ENCODE peak calls at places on chromosome 6, in four cellular contexts. D, H, T and B are unnamed samples.

GRCh38 chr6:142822882-142823578 is 121.9 kb downstream of the HIVEP2 start:
- DNase-seq in D (peak), H (no peak), T (peak), B (no peak)

GRCh38 chr6:11759995-11760394 is 18.6 kb downstream of the ADTRP start:
- DNase-seq in D (no peak), H (no peak), T (no peak), B (no peak)

GRCh38 chr6:156379946-156380707 is 397.1 kb upstream of the ARID1B start:
- DNase-seq in D (no peak), H (no peak), T (no peak), B (no peak)

GRCh38 chr6:137767931-137768690 is 98.9 kb upstream of the TNFAIP3 start:
- DNase-seq in D (no peak), H (no peak), T (no peak), B (no peak)

GRCh38 chr6:136085370-136086115 is 164.6 kb downstream of the MTFR2 start:
- DNase-seq in D (no peak), H (no peak), T (no peak), B (no peak)

GRCh38 chr6:130215526-130215925 is 7.2 kb downstream of the SAMD3 start:
- DNase-seq in D (no peak), H (no peak), T (peak), B (no peak)

GRCh38 chr6:7672066-7673062 is 53.5 kb upstream of the BMP6 start:
- DNase-seq in D (no peak), H (no peak), T (no peak), B (no peak)

GRCh38 chr6:157548635-157549467 is 167.9 kb downstream of the ZDHHC14 start:
- DNase-seq in D (no peak), H (no peak), T (peak), B (no peak)

GRCh38 chr6:130216630-130217029 is 6.1 kb downstream of the SAMD3 start:
- DNase-seq in D (no peak), H (no peak), T (no peak), B (no peak)

GRCh38 chr6:153231048-153231635 is 100.1 kb upstream of the RGS17 start:
- DNase-seq in D (peak), H (peak), T (peak), B (no peak)

GRCh38 chr6:88013015-88013414 is 34.6 kb upstream of the SPACA1 start:
- DNase-seq in D (no peak), H (no peak), T (no peak), B (no peak)

GRCh38 chr6:44247338-44248302 is 719 bp downstream of the HSP90AB1 start:
- DNase-seq in D (peak), H (peak), T (peak), B (no peak)
- H3K27ac ChIP-seq in D (peak), H (peak), T (peak), B (peak)

DNA sequence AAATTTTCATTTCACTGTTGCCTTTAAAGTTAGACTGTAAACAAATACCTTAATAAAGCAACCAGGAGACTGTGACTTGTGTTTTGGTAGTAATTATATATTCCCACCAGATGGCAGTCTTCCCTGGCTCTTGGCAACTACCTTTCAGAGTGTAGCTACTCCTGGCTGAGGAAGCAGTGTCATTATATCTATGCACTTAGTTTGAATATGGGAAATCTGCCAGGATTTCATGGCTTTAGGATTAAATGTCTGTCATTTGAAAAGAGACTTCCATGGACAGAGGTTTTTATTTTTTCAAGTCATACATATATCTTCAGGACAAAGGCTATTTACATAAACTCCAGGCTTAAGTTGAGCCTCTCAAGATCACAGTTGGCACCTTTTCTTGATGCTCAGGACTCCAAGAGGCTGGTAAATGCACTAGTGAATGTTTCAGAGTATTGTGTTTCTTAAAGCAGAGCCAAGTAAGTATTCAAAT is 160.1 kb downstream of the C6orf58 start:
- DNase-seq in D (peak), H (peak), T (no peak), B (no peak)
- TF ChIP-seq CTCF in D (peak), H (peak), T (peak), B (peak)

DNA sequence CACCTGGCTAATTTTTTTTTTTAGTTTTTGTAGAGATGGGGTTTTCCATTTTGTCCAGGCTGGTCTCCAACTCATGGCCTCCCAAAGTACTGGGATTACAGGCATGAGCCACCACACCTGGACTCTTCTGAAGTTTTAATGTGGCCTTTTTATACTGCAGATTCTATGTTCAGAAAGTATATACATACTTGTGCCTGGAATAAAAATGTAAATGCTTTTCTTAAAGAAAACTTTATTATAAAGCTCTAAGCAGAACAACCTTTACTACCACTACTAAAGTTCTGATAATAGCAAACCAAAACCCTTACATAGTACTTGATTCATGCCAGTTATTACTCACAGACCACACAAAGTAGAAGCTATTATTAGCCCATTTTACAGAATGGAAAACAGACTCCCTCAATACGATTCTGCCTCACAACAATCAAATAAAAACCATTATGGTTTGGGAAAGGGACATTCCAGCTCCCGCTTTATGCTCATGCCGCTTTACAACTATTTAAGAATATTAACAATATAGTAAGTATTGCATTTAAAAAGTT is 5.3 kb downstream of the PHIP start:
- DNase-seq in D (no peak), H (no peak), T (no peak), B (no peak)
- H3K27ac ChIP-seq in D (no peak), H (no peak), T (no peak), B (no peak)

GRCh38 chr6:28769626-28770402 is 154.0 kb downstream of the TRIM27 start:
- DNase-seq in D (peak), H (no peak), T (peak), B (no peak)
- TF ChIP-seq CTCF in D (peak), H (no peak), T (peak), B (no peak)

DNA sequence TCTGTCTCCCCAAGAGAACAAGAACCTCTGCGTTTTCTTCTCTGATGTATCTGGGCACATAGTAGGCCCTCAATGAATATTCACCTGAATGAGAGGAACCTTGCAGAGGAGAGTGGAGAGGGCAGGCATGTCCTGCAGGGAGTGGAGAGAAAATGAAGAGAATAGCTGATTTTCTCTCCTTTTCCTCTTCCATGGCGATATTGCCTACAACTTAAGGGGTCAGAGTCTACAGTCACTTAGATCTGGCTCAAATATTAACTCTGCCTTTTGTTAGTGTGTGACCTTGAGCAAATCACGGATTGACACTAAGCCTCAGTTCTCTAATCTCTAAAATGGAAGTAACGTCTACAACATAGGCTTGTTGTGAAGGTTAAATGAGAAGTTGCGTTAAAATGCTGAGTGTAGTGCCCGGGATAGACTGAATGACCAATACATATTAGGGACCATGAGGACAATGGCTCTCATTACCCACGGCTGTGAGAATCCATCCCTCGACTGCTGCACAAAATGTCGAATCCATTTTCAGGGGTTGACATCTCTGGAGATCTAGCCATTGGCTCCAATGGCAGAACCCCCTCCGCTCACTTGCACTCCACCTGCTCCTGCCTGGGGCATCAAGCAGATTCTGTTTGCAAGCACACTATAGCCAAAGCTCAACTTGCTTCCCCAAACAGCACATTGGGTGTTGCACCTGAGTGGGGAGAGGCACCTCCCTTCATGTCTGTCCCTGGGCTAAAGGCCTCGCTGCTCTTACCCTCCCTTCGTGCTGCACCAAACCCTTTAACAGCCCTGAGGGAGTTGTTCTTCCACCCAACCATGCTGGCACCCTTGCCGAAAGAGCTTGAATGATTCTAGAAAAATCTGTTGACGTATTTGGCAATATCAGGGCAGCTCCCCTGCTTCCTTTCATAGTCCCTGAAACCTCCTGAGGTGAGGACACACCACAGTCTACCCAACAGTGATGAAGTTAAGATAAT is 15.0 kb downstream of the CD83 start:
- DNase-seq in D (no peak), H (no peak), T (no peak), B (no peak)
- H3K27ac ChIP-seq in D (no peak), H (no peak), T (no peak), B (no peak)